ENCODE peak calls at places on chromosome 19, in six cellular contexts. One of them, this sample, is unnamed.

GRCh38 chr19:10431943-10432735 is 11.8 kb downstream of the PDE4A start:
- DNase-seq in substantia nigra: no peak
- DNase-seq in stimulated activated CD4-positive, alpha-beta T cell treated with anti-CD3 and anti-CD28 coated beads, Interleukin-15, amount 100 ng/mL, for 1 hour: no peak
- DNase-seq in iPS-NIHi11: peak
- DNase-seq in mucosa of gallbladder: peak
- DNase-seq in stimulated activated CD8-positive, alpha-beta memory T cell treated with anti-CD3 and anti-CD28 coated beads, Interleukin-15, amount 100 ng/mL, for 1 hour: no peak
- DNase-seq in this sample: no peak

GRCh38 chr19:51469162-51469561 is 9.2 kb upstream of the CEACAM18 start:
- DNase-seq in stimulated activated CD4-positive, alpha-beta T cell treated with anti-CD3 and anti-CD28 coated beads, Interleukin-15, amount 100 ng/mL, for 1 hour: no peak
- DNase-seq in substantia nigra: no peak
- DNase-seq in stimulated activated CD8-positive, alpha-beta memory T cell treated with anti-CD3 and anti-CD28 coated beads, Interleukin-15, amount 100 ng/mL, for 1 hour: no peak
- DNase-seq in iPS-NIHi11: no peak
- DNase-seq in mucosa of gallbladder: no peak
- DNase-seq in this sample: no peak

GRCh38 chr19:12200020-12200419 is 37.1 kb downstream of the ZNF136 start:
- DNase-seq in mucosa of gallbladder: no peak
- DNase-seq in stimulated activated CD4-positive, alpha-beta T cell treated with anti-CD3 and anti-CD28 coated beads, Interleukin-15, amount 100 ng/mL, for 1 hour: no peak
- DNase-seq in iPS-NIHi11: no peak
- DNase-seq in stimulated activated CD8-positive, alpha-beta memory T cell treated with anti-CD3 and anti-CD28 coated beads, Interleukin-15, amount 100 ng/mL, for 1 hour: no peak
- DNase-seq in substantia nigra: no peak
- DNase-seq in this sample: no peak

GRCh38 chr19:18294467-18294864 is 13.0 kb upstream of the JUND start:
- DNase-seq in stimulated activated CD4-positive, alpha-beta T cell treated with anti-CD3 and anti-CD28 coated beads, Interleukin-15, amount 100 ng/mL, for 1 hour: peak
- DNase-seq in iPS-NIHi11: peak
- DNase-seq in mucosa of gallbladder: peak
- DNase-seq in stimulated activated CD8-positive, alpha-beta memory T cell treated with anti-CD3 and anti-CD28 coated beads, Interleukin-15, amount 100 ng/mL, for 1 hour: peak
- DNase-seq in substantia nigra: no peak
- DNase-seq in this sample: no peak

GRCh38 chr19:57302020-57302465 is 18.2 kb upstream of the ZNF543 start:
- DNase-seq in iPS-NIHi11: no peak
- DNase-seq in stimulated activated CD8-positive, alpha-beta memory T cell treated with anti-CD3 and anti-CD28 coated beads, Interleukin-15, amount 100 ng/mL, for 1 hour: no peak
- DNase-seq in substantia nigra: no peak
- DNase-seq in stimulated activated CD4-positive, alpha-beta T cell treated with anti-CD3 and anti-CD28 coated beads, Interleukin-15, amount 100 ng/mL, for 1 hour: no peak
- DNase-seq in mucosa of gallbladder: peak
- DNase-seq in this sample: no peak

GRCh38 chr19:35048911-35049411 is 7.4 kb downstream of the HPN start:
- DNase-seq in stimulated activated CD8-positive, alpha-beta memory T cell treated with anti-CD3 and anti-CD28 coated beads, Interleukin-15, amount 100 ng/mL, for 1 hour: no peak
- DNase-seq in mucosa of gallbladder: no peak
- DNase-seq in iPS-NIHi11: no peak
- DNase-seq in stimulated activated CD4-positive, alpha-beta T cell treated with anti-CD3 and anti-CD28 coated beads, Interleukin-15, amount 100 ng/mL, for 1 hour: no peak
- DNase-seq in substantia nigra: peak
- DNase-seq in this sample: no peak

GRCh38 chr19:49986354-49986753 is 25.4 kb upstream of the SIGLEC11 start:
- DNase-seq in substantia nigra: no peak
- DNase-seq in stimulated activated CD4-positive, alpha-beta T cell treated with anti-CD3 and anti-CD28 coated beads, Interleukin-15, amount 100 ng/mL, for 1 hour: no peak
- DNase-seq in mucosa of gallbladder: no peak
- DNase-seq in stimulated activated CD8-positive, alpha-beta memory T cell treated with anti-CD3 and anti-CD28 coated beads, Interleukin-15, amount 100 ng/mL, for 1 hour: no peak
- DNase-seq in iPS-NIHi11: no peak
- DNase-seq in this sample: no peak

GRCh38 chr19:11814707-11815050 is 606 bp downstream of the ZNF440 start:
- DNase-seq in iPS-NIHi11: peak
- DNase-seq in stimulated activated CD8-positive, alpha-beta memory T cell treated with anti-CD3 and anti-CD28 coated beads, Interleukin-15, amount 100 ng/mL, for 1 hour: no peak
- DNase-seq in mucosa of gallbladder: no peak
- DNase-seq in substantia nigra: no peak
- DNase-seq in stimulated activated CD4-positive, alpha-beta T cell treated with anti-CD3 and anti-CD28 coated beads, Interleukin-15, amount 100 ng/mL, for 1 hour: no peak
- DNase-seq in this sample: peak

GRCh38 chr19:51354742-51355148 is 11.4 kb downstream of the ETFB start:
- DNase-seq in substantia nigra: no peak
- DNase-seq in iPS-NIHi11: peak
- DNase-seq in stimulated activated CD8-positive, alpha-beta memory T cell treated with anti-CD3 and anti-CD28 coated beads, Interleukin-15, amount 100 ng/mL, for 1 hour: no peak
- DNase-seq in stimulated activated CD4-positive, alpha-beta T cell treated with anti-CD3 and anti-CD28 coated beads, Interleukin-15, amount 100 ng/mL, for 1 hour: no peak
- DNase-seq in mucosa of gallbladder: no peak
- DNase-seq in this sample: peak

GRCh38 chr19:33720691-33721682 is 75.7 kb upstream of the KCTD15 start:
- DNase-seq in stimulated activated CD4-positive, alpha-beta T cell treated with anti-CD3 and anti-CD28 coated beads, Interleukin-15, amount 100 ng/mL, for 1 hour: no peak
- DNase-seq in stimulated activated CD8-positive, alpha-beta memory T cell treated with anti-CD3 and anti-CD28 coated beads, Interleukin-15, amount 100 ng/mL, for 1 hour: no peak
- DNase-seq in substantia nigra: no peak
- DNase-seq in mucosa of gallbladder: no peak
- DNase-seq in iPS-NIHi11: no peak
- DNase-seq in this sample: no peak

GRCh38 chr19:47443331-47443730 is 24.0 kb upstream of the MEIS3 start:
- DNase-seq in stimulated activated CD8-positive, alpha-beta memory T cell treated with anti-CD3 and anti-CD28 coated beads, Interleukin-15, amount 100 ng/mL, for 1 hour: no peak
- DNase-seq in substantia nigra: no peak
- DNase-seq in mucosa of gallbladder: no peak
- DNase-seq in stimulated activated CD4-positive, alpha-beta T cell treated with anti-CD3 and anti-CD28 coated beads, Interleukin-15, amount 100 ng/mL, for 1 hour: no peak
- DNase-seq in iPS-NIHi11: no peak
- DNase-seq in this sample: no peak

GRCh38 chr19:18157465-18158063 is 4.6 kb downstream of the PIK3R2 start:
- DNase-seq in stimulated activated CD8-positive, alpha-beta memory T cell treated with anti-CD3 and anti-CD28 coated beads, Interleukin-15, amount 100 ng/mL, for 1 hour: no peak
- DNase-seq in substantia nigra: peak
- DNase-seq in stimulated activated CD4-positive, alpha-beta T cell treated with anti-CD3 and anti-CD28 coated beads, Interleukin-15, amount 100 ng/mL, for 1 hour: no peak
- DNase-seq in mucosa of gallbladder: no peak
- DNase-seq in iPS-NIHi11: peak
- DNase-seq in this sample: peak

GRCh38 chr19:34475026-34475974 is 6.3 kb upstream of the WTIP start:
- DNase-seq in substantia nigra: no peak
- DNase-seq in stimulated activated CD4-positive, alpha-beta T cell treated with anti-CD3 and anti-CD28 coated beads, Interleukin-15, amount 100 ng/mL, for 1 hour: no peak
- DNase-seq in mucosa of gallbladder: no peak
- DNase-seq in iPS-NIHi11: no peak
- DNase-seq in stimulated activated CD8-positive, alpha-beta memory T cell treated with anti-CD3 and anti-CD28 coated beads, Interleukin-15, amount 100 ng/mL, for 1 hour: no peak
- DNase-seq in this sample: no peak

GRCh38 chr19:21581646-21582045 is 76.2 kb downstream of the ZNF429 start:
- DNase-seq in stimulated activated CD8-positive, alpha-beta memory T cell treated with anti-CD3 and anti-CD28 coated beads, Interleukin-15, amount 100 ng/mL, for 1 hour: no peak
- DNase-seq in iPS-NIHi11: no peak
- DNase-seq in substantia nigra: no peak
- DNase-seq in mucosa of gallbladder: no peak
- DNase-seq in stimulated activated CD4-positive, alpha-beta T cell treated with anti-CD3 and anti-CD28 coated beads, Interleukin-15, amount 100 ng/mL, for 1 hour: no peak
- DNase-seq in this sample: no peak

GRCh38 chr19:18479964-18480723 is 41.7 kb downstream of the ELL start:
- DNase-seq in mucosa of gallbladder: peak
- DNase-seq in stimulated activated CD4-positive, alpha-beta T cell treated with anti-CD3 and anti-CD28 coated beads, Interleukin-15, amount 100 ng/mL, for 1 hour: no peak
- DNase-seq in iPS-NIHi11: no peak
- DNase-seq in substantia nigra: no peak
- DNase-seq in stimulated activated CD8-positive, alpha-beta memory T cell treated with anti-CD3 and anti-CD28 coated beads, Interleukin-15, amount 100 ng/mL, for 1 hour: no peak
- DNase-seq in this sample: no peak

GRCh38 chr19:54430306-54431254 is 15.3 kb downstream of the TTYH1 start:
- DNase-seq in iPS-NIHi11: peak
- DNase-seq in substantia nigra: peak
- DNase-seq in stimulated activated CD4-positive, alpha-beta T cell treated with anti-CD3 and anti-CD28 coated beads, Interleukin-15, amount 100 ng/mL, for 1 hour: peak
- DNase-seq in mucosa of gallbladder: peak
- DNase-seq in stimulated activated CD8-positive, alpha-beta memory T cell treated with anti-CD3 and anti-CD28 coated beads, Interleukin-15, amount 100 ng/mL, for 1 hour: peak
- DNase-seq in this sample: no peak

GRCh38 chr19:33295621-33296472 is 6.5 kb downstream of the CEBPA start:
- DNase-seq in mucosa of gallbladder: no peak
- DNase-seq in iPS-NIHi11: no peak
- DNase-seq in stimulated activated CD8-positive, alpha-beta memory T cell treated with anti-CD3 and anti-CD28 coated beads, Interleukin-15, amount 100 ng/mL, for 1 hour: no peak
- DNase-seq in stimulated activated CD4-positive, alpha-beta T cell treated with anti-CD3 and anti-CD28 coated beads, Interleukin-15, amount 100 ng/mL, for 1 hour: no peak
- DNase-seq in substantia nigra: no peak
- DNase-seq in this sample: no peak

GRCh38 chr19:38742906-38743305 is 1.4 kb downstream of the CAPN12 start:
- DNase-seq in stimulated activated CD4-positive, alpha-beta T cell treated with anti-CD3 and anti-CD28 coated beads, Interleukin-15, amount 100 ng/mL, for 1 hour: no peak
- DNase-seq in mucosa of gallbladder: no peak
- DNase-seq in iPS-NIHi11: peak
- DNase-seq in stimulated activated CD8-positive, alpha-beta memory T cell treated with anti-CD3 and anti-CD28 coated beads, Interleukin-15, amount 100 ng/mL, for 1 hour: no peak
- DNase-seq in substantia nigra: no peak
- DNase-seq in this sample: no peak

GRCh38 chr19:49222011-49222410 is 64.4 kb downstream of the TRPM4 start:
- DNase-seq in substantia nigra: no peak
- DNase-seq in mucosa of gallbladder: no peak
- DNase-seq in stimulated activated CD4-positive, alpha-beta T cell treated with anti-CD3 and anti-CD28 coated beads, Interleukin-15, amount 100 ng/mL, for 1 hour: no peak
- DNase-seq in stimulated activated CD8-positive, alpha-beta memory T cell treated with anti-CD3 and anti-CD28 coated beads, Interleukin-15, amount 100 ng/mL, for 1 hour: no peak
- DNase-seq in iPS-NIHi11: no peak
- DNase-seq in this sample: no peak

GRCh38 chr19:50912727-50913716 is 1.8 kb upstream of the KLK4 start:
- DNase-seq in stimulated activated CD4-positive, alpha-beta T cell treated with anti-CD3 and anti-CD28 coated beads, Interleukin-15, amount 100 ng/mL, for 1 hour: no peak
- DNase-seq in mucosa of gallbladder: no peak
- DNase-seq in stimulated activated CD8-positive, alpha-beta memory T cell treated with anti-CD3 and anti-CD28 coated beads, Interleukin-15, amount 100 ng/mL, for 1 hour: no peak
- DNase-seq in substantia nigra: no peak
- DNase-seq in iPS-NIHi11: no peak
- DNase-seq in this sample: no peak

GRCh38 chr19:55643003-55643732 is at the start of gene ZNF581:
- DNase-seq in mucosa of gallbladder: peak
- DNase-seq in iPS-NIHi11: peak
- DNase-seq in substantia nigra: no peak
- DNase-seq in stimulated activated CD8-positive, alpha-beta memory T cell treated with anti-CD3 and anti-CD28 coated beads, Interleukin-15, amount 100 ng/mL, for 1 hour: no peak
- DNase-seq in stimulated activated CD4-positive, alpha-beta T cell treated with anti-CD3 and anti-CD28 coated beads, Interleukin-15, amount 100 ng/mL, for 1 hour: peak
- DNase-seq in this sample: peak

GRCh38 chr19:30374791-30375650 is 2.8 kb downstream of the ZNF536 start:
- DNase-seq in stimulated activated CD4-positive, alpha-beta T cell treated with anti-CD3 and anti-CD28 coated beads, Interleukin-15, amount 100 ng/mL, for 1 hour: no peak
- DNase-seq in substantia nigra: no peak
- DNase-seq in stimulated activated CD8-positive, alpha-beta memory T cell treated with anti-CD3 and anti-CD28 coated beads, Interleukin-15, amount 100 ng/mL, for 1 hour: no peak
- DNase-seq in iPS-NIHi11: peak
- DNase-seq in mucosa of gallbladder: no peak
- DNase-seq in this sample: peak

GRCh38 chr19:37997911-37998344 is 90.9 kb downstream of the SIPA1L3 start:
- DNase-seq in stimulated activated CD4-positive, alpha-beta T cell treated with anti-CD3 and anti-CD28 coated beads, Interleukin-15, amount 100 ng/mL, for 1 hour: no peak
- DNase-seq in iPS-NIHi11: no peak
- DNase-seq in stimulated activated CD8-positive, alpha-beta memory T cell treated with anti-CD3 and anti-CD28 coated beads, Interleukin-15, amount 100 ng/mL, for 1 hour: no peak
- DNase-seq in substantia nigra: no peak
- DNase-seq in mucosa of gallbladder: no peak
- DNase-seq in this sample: no peak

GRCh38 chr19:51026554-51026831 is at the start of gene KLK11:
- DNase-seq in substantia nigra: no peak
- DNase-seq in iPS-NIHi11: no peak
- DNase-seq in stimulated activated CD8-positive, alpha-beta memory T cell treated with anti-CD3 and anti-CD28 coated beads, Interleukin-15, amount 100 ng/mL, for 1 hour: no peak
- DNase-seq in stimulated activated CD4-positive, alpha-beta T cell treated with anti-CD3 and anti-CD28 coated beads, Interleukin-15, amount 100 ng/mL, for 1 hour: no peak
- DNase-seq in mucosa of gallbladder: peak
- DNase-seq in this sample: no peak

GRCh38 chr19:52451241-52451640 is 2.1 kb upstream of the ZNF578 start:
- DNase-seq in iPS-NIHi11: no peak
- DNase-seq in mucosa of gallbladder: no peak
- DNase-seq in substantia nigra: no peak
- DNase-seq in stimulated activated CD4-positive, alpha-beta T cell treated with anti-CD3 and anti-CD28 coated beads, Interleukin-15, amount 100 ng/mL, for 1 hour: no peak
- DNase-seq in stimulated activated CD8-positive, alpha-beta memory T cell treated with anti-CD3 and anti-CD28 coated beads, Interleukin-15, amount 100 ng/mL, for 1 hour: no peak
- DNase-seq in this sample: no peak

GRCh38 chr19:29964171-29964570 is 22.1 kb downstream of the URI1 start:
- DNase-seq in substantia nigra: no peak
- DNase-seq in stimulated activated CD4-positive, alpha-beta T cell treated with anti-CD3 and anti-CD28 coated beads, Interleukin-15, amount 100 ng/mL, for 1 hour: no peak
- DNase-seq in iPS-NIHi11: no peak
- DNase-seq in stimulated activated CD8-positive, alpha-beta memory T cell treated with anti-CD3 and anti-CD28 coated beads, Interleukin-15, amount 100 ng/mL, for 1 hour: no peak
- DNase-seq in mucosa of gallbladder: no peak
- DNase-seq in this sample: no peak

GRCh38 chr19:49629659-49630058 is 10.3 kb downstream of the RRAS start:
- DNase-seq in stimulated activated CD8-positive, alpha-beta memory T cell treated with anti-CD3 and anti-CD28 coated beads, Interleukin-15, amount 100 ng/mL, for 1 hour: no peak
- DNase-seq in iPS-NIHi11: no peak
- DNase-seq in stimulated activated CD4-positive, alpha-beta T cell treated with anti-CD3 and anti-CD28 coated beads, Interleukin-15, amount 100 ng/mL, for 1 hour: no peak
- DNase-seq in mucosa of gallbladder: no peak
- DNase-seq in substantia nigra: no peak
- DNase-seq in this sample: no peak

GRCh38 chr19:33496016-33496415 is 25.6 kb downstream of the PEPD start:
- DNase-seq in stimulated activated CD4-positive, alpha-beta T cell treated with anti-CD3 and anti-CD28 coated beads, Interleukin-15, amount 100 ng/mL, for 1 hour: no peak
- DNase-seq in stimulated activated CD8-positive, alpha-beta memory T cell treated with anti-CD3 and anti-CD28 coated beads, Interleukin-15, amount 100 ng/mL, for 1 hour: no peak
- DNase-seq in substantia nigra: no peak
- DNase-seq in mucosa of gallbladder: no peak
- DNase-seq in iPS-NIHi11: no peak
- DNase-seq in this sample: no peak

GRCh38 chr19:19338082-19338481 is 17.5 kb downstream of the MAU2 start:
- DNase-seq in mucosa of gallbladder: no peak
- DNase-seq in substantia nigra: no peak
- DNase-seq in stimulated activated CD4-positive, alpha-beta T cell treated with anti-CD3 and anti-CD28 coated beads, Interleukin-15, amount 100 ng/mL, for 1 hour: no peak
- DNase-seq in stimulated activated CD8-positive, alpha-beta memory T cell treated with anti-CD3 and anti-CD28 coated beads, Interleukin-15, amount 100 ng/mL, for 1 hour: no peak
- DNase-seq in iPS-NIHi11: no peak
- DNase-seq in this sample: no peak

GRCh38 chr19:44856438-44857083 is 10.5 kb downstream of the NECTIN2 start:
- DNase-seq in stimulated activated CD8-positive, alpha-beta memory T cell treated with anti-CD3 and anti-CD28 coated beads, Interleukin-15, amount 100 ng/mL, for 1 hour: no peak
- DNase-seq in stimulated activated CD4-positive, alpha-beta T cell treated with anti-CD3 and anti-CD28 coated beads, Interleukin-15, amount 100 ng/mL, for 1 hour: no peak
- DNase-seq in mucosa of gallbladder: no peak
- DNase-seq in iPS-NIHi11: no peak
- DNase-seq in substantia nigra: no peak
- DNase-seq in this sample: no peak

GRCh38 chr19:2543463-2544442 is 67.8 kb downstream of the GADD45B start:
- DNase-seq in iPS-NIHi11: peak
- DNase-seq in substantia nigra: peak
- DNase-seq in stimulated activated CD4-positive, alpha-beta T cell treated with anti-CD3 and anti-CD28 coated beads, Interleukin-15, amount 100 ng/mL, for 1 hour: peak
- DNase-seq in stimulated activated CD8-positive, alpha-beta memory T cell treated with anti-CD3 and anti-CD28 coated beads, Interleukin-15, amount 100 ng/mL, for 1 hour: peak
- DNase-seq in mucosa of gallbladder: peak
- DNase-seq in this sample: peak

GRCh38 chr19:43773725-43774102 is 7.1 kb downstream of the KCNN4 start:
- DNase-seq in substantia nigra: no peak
- DNase-seq in stimulated activated CD4-positive, alpha-beta T cell treated with anti-CD3 and anti-CD28 coated beads, Interleukin-15, amount 100 ng/mL, for 1 hour: no peak
- DNase-seq in stimulated activated CD8-positive, alpha-beta memory T cell treated with anti-CD3 and anti-CD28 coated beads, Interleukin-15, amount 100 ng/mL, for 1 hour: no peak
- DNase-seq in iPS-NIHi11: no peak
- DNase-seq in mucosa of gallbladder: no peak
- DNase-seq in this sample: no peak

GRCh38 chr19:38425810-38426466 is at the start of gene RASGRP4:
- DNase-seq in mucosa of gallbladder: no peak
- DNase-seq in iPS-NIHi11: peak
- DNase-seq in stimulated activated CD8-positive, alpha-beta memory T cell treated with anti-CD3 and anti-CD28 coated beads, Interleukin-15, amount 100 ng/mL, for 1 hour: no peak
- DNase-seq in stimulated activated CD4-positive, alpha-beta T cell treated with anti-CD3 and anti-CD28 coated beads, Interleukin-15, amount 100 ng/mL, for 1 hour: peak
- DNase-seq in substantia nigra: no peak
- DNase-seq in this sample: no peak

GRCh38 chr19:3440082-3440481 is 40.2 kb downstream of the SMIM24 start:
- DNase-seq in substantia nigra: no peak
- DNase-seq in mucosa of gallbladder: no peak
- DNase-seq in stimulated activated CD4-positive, alpha-beta T cell treated with anti-CD3 and anti-CD28 coated beads, Interleukin-15, amount 100 ng/mL, for 1 hour: peak
- DNase-seq in stimulated activated CD8-positive, alpha-beta memory T cell treated with anti-CD3 and anti-CD28 coated beads, Interleukin-15, amount 100 ng/mL, for 1 hour: peak
- DNase-seq in iPS-NIHi11: peak
- DNase-seq in this sample: no peak

GRCh38 chr19:36833430-36833829 is 4.8 kb downstream of the ZNF790 start:
- DNase-seq in iPS-NIHi11: no peak
- DNase-seq in stimulated activated CD4-positive, alpha-beta T cell treated with anti-CD3 and anti-CD28 coated beads, Interleukin-15, amount 100 ng/mL, for 1 hour: no peak
- DNase-seq in substantia nigra: no peak
- DNase-seq in stimulated activated CD8-positive, alpha-beta memory T cell treated with anti-CD3 and anti-CD28 coated beads, Interleukin-15, amount 100 ng/mL, for 1 hour: no peak
- DNase-seq in mucosa of gallbladder: no peak
- DNase-seq in this sample: no peak

This sample was measured in H1.